ENCODE peak calls at places on chromosomes 3 and 15, in six cellular contexts. L is mesothelial cell of epicardium, J is foreskin fibroblast, T is WTC11, Y is GM10248, V is transverse colon. S is an unnamed sample.
A peak's percentile ranks its signal among the peaks of the same experiment; 100 is the strongest.

GRCh38 chr3:12423918-12424634 is 60.2 kb upstream of the TSEN2 start:
- DNase-seq in L (no peak), T (no peak), Y (no peak), J (peak; percentile 81), V (no peak), S (no peak)

GRCh38 chr3:35028157-35028556 is 611.2 kb upstream of the ARPP21 start:
- DNase-seq in Y (no peak), J (no peak), L (no peak), V (no peak), T (no peak), S (no peak)

GRCh38 chr3:113287111-113287817 is 75.9 kb downstream of the BOC start:
- DNase-seq in J (peak; percentile 80), V (no peak), Y (no peak), T (no peak), L (no peak), S (no peak)

GRCh38 chr3:52435246-52436101 is 9.4 kb downstream of the SEMA3G start:
- DNase-seq in Y (no peak), T (no peak), J (no peak), L (no peak), V (no peak), S (no peak)

GRCh38 chr3:128736598-128736997 is 10.6 kb downstream of the RAB7A start:
- DNase-seq in L (no peak), J (peak; percentile 57), T (no peak), Y (no peak), V (no peak), S (no peak)

GRCh38 chr3:147521646-147522045 is 112.5 kb downstream of the ZIC1 start:
- DNase-seq in J (peak; percentile 52), Y (no peak), L (no peak), V (no peak), T (no peak), S (no peak)

GRCh38 chr3:186784820-186785516 is 1.6 kb downstream of the EIF4A2 start:
- DNase-seq in L (no peak), V (no peak), T (no peak), J (peak; percentile 18), Y (no peak), S (no peak)

GRCh38 chr3:128726691-128727031 is 678 bp downstream of the RAB7A start:
- DNase-seq in J (peak; percentile 90), Y (no peak), L (no peak), T (peak; percentile 23), V (peak; percentile 73), S (no peak)

GRCh38 chr15:100042558-100042957 is 299.2 kb downstream of the ADAMTS17 start:
- DNase-seq in T (no peak), V (no peak), L (no peak), Y (no peak), J (peak; percentile 18), S (no peak)

GRCh38 chr3:1728510-1728909 is 370.2 kb upstream of the CNTN4 start:
- DNase-seq in Y (no peak), L (no peak), J (no peak), V (no peak), T (no peak), S (no peak)

GRCh38 chr15:62818691-62819090 is 223.9 kb upstream of the TPM1 start:
- DNase-seq in Y (no peak), J (peak; percentile 72), T (no peak), L (no peak), V (no peak), S (no peak)

GRCh38 chr3:48960841-48961413 is 29.1 kb upstream of the P4HTM start:
- DNase-seq in T (no peak), L (no peak), J (no peak), V (no peak), Y (peak; percentile 47), S (no peak)

GRCh38 chr15:56176996-56177395 is 66.7 kb downstream of the RFX7 start:
- DNase-seq in J (no peak), Y (no peak), V (no peak), T (no peak), L (no peak), S (no peak)

GRCh38 chr3:81760215-81760614 is 1.2 kb downstream of the GBE1 start:
- DNase-seq in Y (no peak), J (no peak), L (no peak), V (no peak), T (no peak), S (no peak)

GRCh38 chr3:61493339-61493738 is 68.0 kb upstream of the PTPRG start:
- DNase-seq in L (no peak), T (no peak), Y (no peak), V (no peak), J (no peak), S (no peak)

GRCh38 chr3:21158801-21159564 is 592.0 kb downstream of the ZNF385D start:
- DNase-seq in V (no peak), Y (no peak), J (peak; percentile 79), L (no peak), T (no peak), S (no peak)

GRCh38 chr15:84880007-84880406 is 4.5 kb upstream of the SLC28A1 start:
- DNase-seq in J (no peak), L (no peak), V (no peak), T (no peak), Y (no peak), S (no peak)

GRCh38 chr3:186789554-186790260 is 6.3 kb downstream of the EIF4A2 start:
- DNase-seq in T (no peak), V (no peak), Y (no peak), J (peak; percentile 60), L (no peak), S (no peak)

DNA sequence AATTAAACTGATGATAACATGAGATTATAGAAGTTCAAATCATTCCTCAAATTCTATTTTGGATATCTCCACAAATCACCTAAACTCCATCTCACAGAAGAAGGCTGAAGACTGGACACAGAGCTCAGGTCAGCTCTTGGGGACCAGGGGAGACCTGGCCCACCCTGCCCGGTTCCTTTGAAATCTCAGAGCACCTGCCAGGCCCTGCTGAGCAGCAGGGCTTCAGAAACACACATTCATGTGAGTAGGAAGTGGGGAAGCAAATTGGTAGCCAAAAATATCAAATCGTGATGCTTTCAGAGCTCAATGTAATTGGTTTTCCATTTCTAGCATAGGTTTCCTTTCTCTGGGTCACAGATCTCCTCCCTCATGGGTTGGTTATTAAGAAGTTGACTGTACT is 76.2 kb downstream of the OCA2 start:
- DNase-seq in V (no peak), Y (no peak), J (no peak), T (no peak), L (no peak), S (no peak)
- TF ChIP-seq CTCF in V (no peak), Y (no peak), J (no peak), T (no peak), L (no peak), S (no peak)

GRCh38 chr15:88256261-88257230 is at the start of gene NTRK3:
- DNase-seq in L (no peak), T (peak; percentile 63), J (peak; percentile 36), Y (no peak), V (no peak), S (no peak)
- TF ChIP-seq CTCF in L (no peak), T (no peak), J (no peak), Y (no peak), V (no peak), S (peak; percentile 14)

GRCh38 chr3:172259191-172259590 is 189.1 kb downstream of the GHSR start:
- DNase-seq in T (no peak), J (peak; percentile 35), L (no peak), V (no peak), Y (no peak), S (no peak)

GRCh38 chr3:172258616-172259015 is 189.6 kb downstream of the GHSR start:
- DNase-seq in J (peak; percentile 53), V (no peak), T (no peak), Y (no peak), L (no peak), S (no peak)

GRCh38 chr3:172259726-172260248 is 188.5 kb downstream of the GHSR start:
- DNase-seq in T (no peak), Y (no peak), V (no peak), J (no peak), L (no peak), S (no peak)

GRCh38 chr3:172260381-172260780 is 187.9 kb downstream of the GHSR start:
- DNase-seq in T (no peak), V (no peak), Y (no peak), L (no peak), J (peak; percentile 61), S (no peak)

DNA sequence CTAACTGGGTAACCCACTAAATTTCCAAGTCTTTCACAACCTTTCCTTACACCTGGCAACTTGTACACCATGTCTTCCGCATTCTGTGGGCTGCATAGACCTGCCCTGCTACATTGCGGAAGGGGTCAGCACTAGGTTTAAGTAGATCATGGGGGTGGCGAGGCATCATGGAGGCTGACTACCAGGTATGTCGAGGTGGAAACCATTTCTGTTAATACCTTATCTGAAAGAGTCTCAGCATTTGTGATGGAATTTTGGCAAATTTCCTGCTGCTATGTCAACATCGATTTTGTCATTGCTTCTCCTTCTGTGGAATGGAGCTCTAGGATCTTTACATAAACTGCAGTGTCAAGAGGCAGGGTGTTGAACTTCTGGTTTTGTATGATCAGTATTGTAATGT is 187.2 kb downstream of the GHSR start:
- DNase-seq in V (no peak), Y (no peak), J (no peak), L (no peak), T (no peak), S (no peak)
- TF ChIP-seq CTCF in V (no peak), Y (no peak), J (no peak), L (no peak), T (no peak), S (no peak)

DNA sequence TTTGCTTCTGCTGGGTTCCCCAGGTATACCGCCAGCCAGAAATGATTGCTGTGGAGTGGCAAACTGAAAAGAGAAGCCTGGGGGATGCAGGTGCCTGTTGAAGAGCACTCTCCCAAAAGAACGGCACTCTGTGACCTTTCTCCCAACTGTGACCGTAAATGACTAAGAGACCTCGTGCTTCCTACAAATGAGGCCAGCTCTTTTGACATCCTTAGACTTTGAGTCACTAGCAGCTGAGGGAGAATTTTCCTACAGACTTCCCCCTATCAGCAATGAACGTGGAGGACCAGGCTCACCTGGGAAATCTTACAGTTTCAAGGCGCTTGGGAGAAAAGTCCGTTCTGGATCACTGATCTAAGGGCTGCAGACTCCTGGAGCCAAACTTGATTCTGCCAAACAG is 8.6 kb downstream of the AQP9 start:
- DNase-seq in V (no peak), J (peak; percentile 76), L (no peak), Y (no peak), T (no peak), S (no peak)
- TF ChIP-seq CTCF in V (no peak), J (no peak), L (no peak), Y (no peak), T (no peak), S (no peak)

GRCh38 chr15:25346371-25346770 is 92.5 kb downstream of the UBE3A start:
- DNase-seq in J (no peak), T (no peak), L (no peak), Y (no peak), V (no peak), S (no peak)

GRCh38 chr15:25347707-25348106 is 91.1 kb downstream of the UBE3A start:
- DNase-seq in T (no peak), V (no peak), J (no peak), L (no peak), Y (no peak), S (no peak)

GRCh38 chr15:25342629-25343028 is 96.2 kb downstream of the UBE3A start:
- DNase-seq in J (no peak), T (no peak), Y (no peak), V (no peak), L (no peak), S (no peak)

GRCh38 chr15:25345943-25346342 is 92.9 kb downstream of the UBE3A start:
- DNase-seq in V (no peak), J (no peak), Y (no peak), L (no peak), T (peak; percentile 41), S (no peak)
- TF ChIP-seq CTCF in V (no peak), J (no peak), Y (no peak), L (no peak), T (no peak), S (peak; percentile 45)

S was measured in chondrocyte.